ENCODE peak calls at places on chromosomes 16 and 17, in nine cellular contexts. M is hippocampal formation; X is stimulated activated CD4-positive, alpha-beta T cell treated with anti-CD3 and anti-CD28 coated beads, Interleukin-4, amount 100 ng/mL, for 4 hours; U is T-helper 1 cell; I is activated gamma-delta T cell; Q is amygdala; G is EL; D is M059J; O is fibroblast of the conjunctiva. S is an unnamed sample.
A peak's percentile ranks its signal among the peaks of the same experiment; 100 is the strongest.

GRCh38 chr16:70750893-70751467 is 50.0 kb downstream of the VAC14 start:
- DNase-seq in M (no peak), X (no peak), U (no peak), I (no peak), Q (no peak), G (peak; percentile 97), D (peak; percentile 99), O (peak; percentile 88), S (no peak)

GRCh38 chr16:78431701-78432100 is 332.2 kb downstream of the WWOX start:
- DNase-seq in M (no peak), X (no peak), U (no peak), I (no peak), Q (no peak), G (no peak), D (no peak), O (no peak), S (no peak)

GRCh38 chr16:4244254-4244812 is 2.5 kb upstream of the SRL start:
- DNase-seq in M (no peak), X (no peak), U (no peak), I (no peak), Q (no peak), G (no peak), D (peak; percentile 8), O (peak; percentile 29), S (no peak)

GRCh38 chr17:69609495-69610315 is 195.2 kb downstream of the MAP2K6 start:
- DNase-seq in M (peak; percentile 1), X (no peak), U (no peak), I (no peak), Q (no peak), G (peak; percentile 61), D (peak; percentile 39), O (peak; percentile 24), S (no peak)

GRCh38 chr17:61416540-61417363 is 17.1 kb downstream of the TBX2 start:
- DNase-seq in M (peak; percentile 59), X (peak; percentile 31), U (peak; percentile 31), I (no peak), Q (peak; percentile 53), G (peak; percentile 95), D (peak; percentile 85), O (peak; percentile 80), S (no peak)

GRCh38 chr16:57577691-57578224 is 35.3 kb downstream of the ADGRG5 start:
- DNase-seq in M (no peak), X (no peak), U (no peak), I (no peak), Q (no peak), G (no peak), D (no peak), O (no peak), S (no peak)

GRCh38 chr16:16144416-16144815 is 78.9 kb downstream of the ABCC6 start:
- DNase-seq in M (no peak), X (no peak), U (no peak), I (no peak), Q (no peak), G (no peak), D (peak; percentile 90), O (no peak), S (no peak)

GRCh38 chr17:78258323-78259229 is 27.1 kb downstream of the TMEM235 start:
- DNase-seq in M (no peak), X (peak; percentile 79), U (peak; percentile 41), I (no peak), Q (no peak), G (no peak), D (no peak), O (no peak), S (peak; percentile 81)

GRCh38 chr16:8676737-8677375 is 2.4 kb downstream of the ABAT start:
- DNase-seq in M (no peak), X (no peak), U (no peak), I (no peak), Q (no peak), G (no peak), D (peak; percentile 65), O (no peak), S (no peak)

GRCh38 chr16:735982-736453 is 4.8 kb downstream of the CIAO3 start:
- DNase-seq in M (no peak), X (no peak), U (no peak), I (no peak), Q (no peak), G (no peak), D (no peak), O (no peak), S (no peak)

GRCh38 chr17:47898246-47898645 is 2.2 kb downstream of the SP2 start:
- DNase-seq in M (no peak), X (no peak), U (no peak), I (no peak), Q (no peak), G (no peak), D (no peak), O (no peak), S (no peak)

GRCh38 chr17:1783271-1783670 is 21.4 kb downstream of the SERPINF1 start:
- DNase-seq in M (no peak), X (no peak), U (no peak), I (no peak), Q (no peak), G (no peak), D (no peak), O (no peak), S (no peak)

GRCh38 chr17:38672788-38673713 is 1.7 kb downstream of the EPOP start:
- DNase-seq in M (no peak), X (peak; percentile 18), U (no peak), I (no peak), Q (no peak), G (no peak), D (no peak), O (no peak), S (no peak)

GRCh38 chr16:77579283-77579985 is 142.9 kb upstream of the NUDT7 start:
- DNase-seq in M (no peak), X (no peak), U (no peak), I (no peak), Q (no peak), G (no peak), D (no peak), O (peak; percentile 24), S (no peak)

GRCh38 chr16:9268446-9268845 is 177.0 kb downstream of the HAPSTR1 start:
- DNase-seq in M (no peak), X (no peak), U (no peak), I (no peak), Q (no peak), G (no peak), D (no peak), O (no peak), S (no peak)

GRCh38 chr17:37089998-37090397 is 141.2 kb downstream of the AATF start:
- DNase-seq in M (no peak), X (peak; percentile 22), U (no peak), I (no peak), Q (no peak), G (no peak), D (no peak), O (no peak), S (peak; percentile 78)

GRCh38 chr16:72033437-72033836 is 20.9 kb upstream of the HP start:
- DNase-seq in M (no peak), X (no peak), U (no peak), I (no peak), Q (no peak), G (no peak), D (no peak), O (no peak), S (no peak)

GRCh38 chr17:49969134-49969759 is at the start of gene DLX4:
- DNase-seq in M (no peak), X (no peak), U (peak; percentile 34), I (no peak), Q (no peak), G (no peak), D (peak; percentile 80), O (no peak), S (peak; percentile 13)

GRCh38 chr16:57304169-57305061 is 19.9 kb upstream of the PLLP start:
- DNase-seq in M (no peak), X (no peak), U (no peak), I (no peak), Q (no peak), G (peak; percentile 75), D (peak; percentile 87), O (peak; percentile 24), S (no peak)

GRCh38 chr17:62601438-62601837 is 26.0 kb upstream of the MRC2 start:
- DNase-seq in M (no peak), X (no peak), U (no peak), I (no peak), Q (no peak), G (no peak), D (no peak), O (no peak), S (no peak)

GRCh38 chr17:62702746-62703268 is 75.3 kb downstream of the MRC2 start:
- DNase-seq in M (no peak), X (no peak), U (no peak), I (no peak), Q (no peak), G (no peak), D (no peak), O (no peak), S (no peak)

GRCh38 chr17:44053130-44053872 is 13.2 kb downstream of the LSM12 start:
- DNase-seq in M (no peak), X (no peak), U (no peak), I (no peak), Q (no peak), G (no peak), D (peak; percentile 20), O (no peak), S (no peak)

GRCh38 chr16:30874821-30875717 is 18.8 kb downstream of the BCL7C start:
- DNase-seq in M (peak; percentile 87), X (peak; percentile 89), U (peak; percentile 75), I (peak; percentile 76), Q (peak; percentile 86), G (peak; percentile 86), D (peak; percentile 89), O (peak; percentile 70), S (peak; percentile 78)

GRCh38 chr16:29114476-29115012 is 129.7 kb downstream of the LAT start:
- DNase-seq in M (no peak), X (no peak), U (no peak), I (no peak), Q (no peak), G (no peak), D (no peak), O (no peak), S (no peak)

GRCh38 chr16:1125471-1125870 is 27.4 kb upstream of the CACNA1H start:
- DNase-seq in M (no peak), X (peak; percentile 40), U (no peak), I (no peak), Q (peak; percentile 43), G (peak; percentile 31), D (peak; percentile 38), O (no peak), S (no peak)

GRCh38 chr16:17538942-17539341 is 68.2 kb upstream of the XYLT1 start:
- DNase-seq in M (no peak), X (no peak), U (no peak), I (no peak), Q (no peak), G (no peak), D (peak; percentile 65), O (no peak), S (no peak)

GRCh38 chr17:37438141-37438540 is 31.5 kb downstream of the TADA2A start:
- DNase-seq in M (no peak), X (no peak), U (no peak), I (no peak), Q (no peak), G (no peak), D (no peak), O (no peak), S (no peak)

GRCh38 chr17:27651411-27652345 is 20.7 kb downstream of the LGALS9 start:
- DNase-seq in M (peak; percentile 35), X (peak; percentile 50), U (peak; percentile 56), I (no peak), Q (peak; percentile 17), G (peak; percentile 46), D (peak; percentile 42), O (peak; percentile 12), S (peak; percentile 48)

GRCh38 chr17:80791758-80792284 is 199.8 kb upstream of the CHMP6 start:
- DNase-seq in M (no peak), X (peak; percentile 59), U (no peak), I (no peak), Q (peak; percentile 32), G (peak; percentile 99), D (peak; percentile 99), O (peak; percentile 91), S (peak; percentile 24)

GRCh38 chr17:38325221-38325851 is 18.4 kb downstream of the GPR179 start:
- DNase-seq in M (no peak), X (no peak), U (no peak), I (no peak), Q (no peak), G (no peak), D (no peak), O (peak; percentile 32), S (no peak)

GRCh38 chr17:66829386-66829864 is 5.5 kb upstream of the CACNG5 start:
- DNase-seq in M (no peak), X (no peak), U (no peak), I (no peak), Q (no peak), G (peak; percentile 54), D (peak; percentile 47), O (peak; percentile 13), S (no peak)

S was measured in CD8-positive, alpha-beta T cell.